ENCODE peak calls at places on chromosomes 4 and X, in five cellular contexts. I is AG09309, F is DMS 273 treated with DMSO at 0.1 percent for 48 hours, U is HCT116, O is iPS-NIHi11. W is an unnamed sample.

GRCh38 chr4:1759818-1760223 is 33.3 kb upstream of the FGFR3 start:
- DNase-seq in I (no peak), O (no peak), U (no peak), F (no peak), W (no peak)

GRCh38 chr4:48602222-48602621 is 112.2 kb downstream of the ZAR1 start:
- DNase-seq in U (no peak), I (no peak), O (no peak), F (no peak), W (no peak)

GRCh38 chr4:181890031-181890430 is 353.2 kb upstream of the TENM3 start:
- DNase-seq in O (no peak), I (no peak), U (no peak), F (no peak), W (no peak)

GRCh38 chr4:107950746-107951540 is 19.6 kb downstream of the CYP2U1 start:
- DNase-seq in U (no peak), F (no peak), O (no peak), I (no peak), W (no peak)

GRCh38 chr4:35106091-35106734 is 1138.1 kb downstream of the ARAP2 start:
- DNase-seq in O (no peak), F (no peak), U (no peak), I (no peak), W (no peak)

GRCh38 chr4:124907881-124908280 is 195.3 kb upstream of the ANKRD50 start:
- DNase-seq in O (no peak), F (no peak), U (no peak), I (peak; percentile 77), W (no peak)

GRCh38 chr4:75834772-75835154 is 67.5 kb downstream of the PPEF2 start:
- DNase-seq in U (no peak), O (no peak), F (no peak), I (no peak), W (no peak)

GRCh38 chr4:159210975-159211374 is 108.1 kb downstream of the RAPGEF2 start:
- DNase-seq in U (no peak), F (no peak), I (no peak), O (no peak), W (no peak)

GRCh38 chr4:5734841-5735240 is 23.8 kb downstream of the EVC start:
- DNase-seq in I (no peak), O (no peak), U (no peak), F (no peak), W (no peak)

GRCh38 chr4:112075129-112075753 is 70.0 kb upstream of the FAM241A start:
- DNase-seq in I (no peak), U (peak; percentile 67), O (peak; percentile 50), F (no peak), W (no peak)

GRCh38 chrX:68061206-68061535 is 372.1 kb downstream of the OPHN1 start:
- DNase-seq in U (no peak), O (no peak), I (no peak), F (no peak), W (no peak)

GRCh38 chr4:105283501-105283900 is 136.8 kb downstream of the TET2 start:
- DNase-seq in U (no peak), I (no peak), F (no peak), O (no peak), W (no peak)

GRCh38 chrX:28757290-28757689 is 170.0 kb downstream of the IL1RAPL1 start:
- DNase-seq in I (no peak), O (no peak), U (no peak), F (no peak), W (no peak)

GRCh38 chr4:7987148-7987989 is 47.7 kb upstream of the AFAP1 start:
- DNase-seq in O (peak; percentile 84), F (no peak), I (no peak), U (peak; percentile 65), W (peak; percentile 69)

GRCh38 chrX:79161655-79162054 is 17.2 kb downstream of the GPR174 start:
- DNase-seq in O (no peak), I (no peak), U (no peak), F (no peak), W (no peak)

GRCh38 chrX:41445781-41446358 is 1.3 kb upstream of the NYX start:
- DNase-seq in I (no peak), F (no peak), O (no peak), U (no peak), W (no peak)

GRCh38 chr4:113499696-113500095 is 261.8 kb downstream of the CAMK2D start:
- DNase-seq in I (no peak), F (no peak), O (no peak), U (no peak), W (no peak)

GRCh38 chrX:4735299-4735698 is 1021.9 kb upstream of the PRKX start:
- DNase-seq in O (no peak), U (no peak), F (no peak), I (no peak), W (no peak)

GRCh38 chr4:141686929-141687328 is 50.5 kb downstream of the IL15 start:
- DNase-seq in U (peak; percentile 7), O (peak; percentile 13), F (no peak), I (no peak), W (no peak)

GRCh38 chrX:108347800-108348199 is 90.4 kb downstream of the COL4A6 start:
- DNase-seq in F (no peak), O (peak; percentile 35), U (no peak), I (no peak), W (no peak)

GRCh38 chrX:43655961-43656494 is at the start of gene MAOA:
- DNase-seq in F (no peak), U (no peak), I (no peak), O (peak; percentile 13), W (peak; percentile 48)

GRCh38 chr4:162891788-162892707 is 274.6 kb downstream of the NAF1 start:
- DNase-seq in O (no peak), U (no peak), I (no peak), F (peak; percentile 54), W (no peak)

GRCh38 chr4:24102621-24103020 is 212.8 kb upstream of the PPARGC1A start:
- DNase-seq in O (no peak), U (no peak), I (no peak), F (no peak), W (no peak)

GRCh38 chr4:25938251-25939186 is 24.5 kb downstream of the SMIM20 start:
- DNase-seq in I (peak; percentile 52), U (no peak), F (no peak), O (no peak), W (no peak)

GRCh38 chr4:25068386-25068785 is 37.6 kb upstream of the LGI2 start:
- DNase-seq in O (no peak), I (no peak), F (no peak), U (no peak), W (no peak)

GRCh38 chr4:165343353-165344191 is 16.1 kb downstream of the MSMO1 start:
- DNase-seq in I (no peak), O (no peak), U (no peak), F (no peak), W (no peak)

GRCh38 chr4:48033825-48034413 is 17.3 kb downstream of the NIPAL1 start:
- DNase-seq in F (peak; percentile 62), O (peak; percentile 45), U (peak; percentile 10), I (no peak), W (no peak)

GRCh38 chr4:38141808-38142500 is 181.8 kb downstream of the PTTG2 start:
- DNase-seq in O (no peak), U (no peak), I (no peak), F (no peak), W (no peak)

W was measured in substantia nigra.